ENCODE peak calls at places on chromosomes 6 and 20, in four cellular contexts. L, C, X and W are unnamed samples.

GRCh38 chr6:113694278-113695077 is 162.7 kb upstream of the MARCKS start:
- DNase-seq in L (no peak), C (peak), X (no peak), W (no peak)

GRCh38 chr6:17519120-17519519 is 81.0 kb upstream of the FAM8A1 start:
- DNase-seq in L (no peak), C (no peak), X (no peak), W (no peak)

GRCh38 chr6:39152247-39152646 is 37.3 kb upstream of the SAYSD1 start:
- DNase-seq in L (no peak), C (no peak), X (no peak), W (no peak)

GRCh38 chr6:150687508-150687907 is 87.8 kb downstream of the PLEKHG1 start:
- DNase-seq in L (no peak), C (peak), X (no peak), W (no peak)

GRCh38 chr6:147287869-147288271 is 83.7 kb downstream of the STXBP5 start:
- DNase-seq in L (peak), C (peak), X (no peak), W (no peak)

GRCh38 chr20:62396367-62397239 is 9.7 kb downstream of the RPS21 start:
- DNase-seq in L (no peak), C (no peak), X (no peak), W (no peak)

GRCh38 chr6:75113446-75113845 is 92.4 kb downstream of the COL12A1 start:
- DNase-seq in L (no peak), C (no peak), X (no peak), W (no peak)

GRCh38 chr20:62412194-62413024 is 5.3 kb upstream of the CABLES2 start:
- DNase-seq in L (no peak), C (no peak), X (no peak), W (no peak)

GRCh38 chr20:37365760-37366638 is 20.1 kb downstream of the SRC start:
- DNase-seq in L (no peak), C (no peak), X (peak), W (peak)

GRCh38 chr20:34546751-34547181 is 11.8 kb upstream of the MAP1LC3A start:
- DNase-seq in L (no peak), C (no peak), X (no peak), W (no peak)

GRCh38 chr20:10034717-10035571 is at the start of gene ANKEF1:
- DNase-seq in L (peak), C (peak), X (peak), W (peak)

GRCh38 chr6:112253842-112254816 is at the start of gene LAMA4:
- DNase-seq in L (peak), C (peak), X (no peak), W (peak)

GRCh38 chr6:80789912-80790635 is 683.6 kb downstream of the BCKDHB start:
- DNase-seq in L (no peak), C (peak), X (no peak), W (no peak)

GRCh38 chr6:144330588-144330987 is 45.5 kb downstream of the UTRN start:
- DNase-seq in L (peak), C (no peak), X (no peak), W (no peak)

GRCh38 chr6:65157025-65157424 is 550.0 kb downstream of the EYS start:
- DNase-seq in L (no peak), C (no peak), X (no peak), W (no peak)

GRCh38 chr6:487956-488355 is 96.4 kb downstream of the IRF4 start:
- DNase-seq in L (no peak), C (no peak), X (peak), W (no peak)

GRCh38 chr6:79385893-79386292 is 151.3 kb downstream of the LCA5 start:
- DNase-seq in L (no peak), C (no peak), X (no peak), W (no peak)

GRCh38 chr6:107400748-107401147 is 58.6 kb downstream of the PDSS2 start:
- DNase-seq in L (no peak), C (no peak), X (no peak), W (no peak)

GRCh38 chr6:107717781-107718180 is 106.3 kb downstream of the SCML4 start:
- DNase-seq in L (no peak), C (no peak), X (no peak), W (no peak)

GRCh38 chr20:58713801-58714339 is 21.3 kb downstream of the NPEPL1 start:
- DNase-seq in L (no peak), C (no peak), X (no peak), W (no peak)

GRCh38 chr6:18021166-18021850 is 33.9 kb upstream of the KIF13A start:
- DNase-seq in L (no peak), C (no peak), X (no peak), W (no peak)

GRCh38 chr6:24489470-24489869 is at the start of gene GPLD1:
- DNase-seq in L (no peak), C (no peak), X (no peak), W (no peak)

GRCh38 chr6:24489881-24490280 is 503 bp upstream of the GPLD1 start:
- DNase-seq in L (no peak), C (peak), X (no peak), W (peak)

GRCh38 chr6:24494726-24495515 is at the start of gene ALDH5A1:
- DNase-seq in L (peak), C (peak), X (peak), W (peak)

GRCh38 chr6:24493945-24494725 is 634 bp upstream of the ALDH5A1 start:
- DNase-seq in L (no peak), C (no peak), X (no peak), W (no peak)

GRCh38 chr6:24492475-24492874 is 2.3 kb upstream of the ALDH5A1 start:
- DNase-seq in L (peak), C (no peak), X (no peak), W (no peak)
- TF ChIP-seq CTCF in L (no peak), C (peak), X (peak), W (no peak)

GRCh38 chr20:55597526-55597925 is 407.8 kb downstream of the CBLN4 start:
- DNase-seq in L (no peak), C (no peak), X (no peak), W (no peak)

GRCh38 chr20:55592866-55593265 is 412.5 kb downstream of the CBLN4 start:
- DNase-seq in L (no peak), C (no peak), X (no peak), W (no peak)
- TF ChIP-seq CTCF in L (no peak), C (no peak), X (no peak), W (no peak)

GRCh38 chr6:52663935-52664184 is 7.1 kb upstream of the TMEM14A start:
- DNase-seq in L (no peak), C (no peak), X (no peak), W (no peak)
- TF ChIP-seq CTCF in L (no peak), C (no peak), X (peak), W (no peak)

DNA sequence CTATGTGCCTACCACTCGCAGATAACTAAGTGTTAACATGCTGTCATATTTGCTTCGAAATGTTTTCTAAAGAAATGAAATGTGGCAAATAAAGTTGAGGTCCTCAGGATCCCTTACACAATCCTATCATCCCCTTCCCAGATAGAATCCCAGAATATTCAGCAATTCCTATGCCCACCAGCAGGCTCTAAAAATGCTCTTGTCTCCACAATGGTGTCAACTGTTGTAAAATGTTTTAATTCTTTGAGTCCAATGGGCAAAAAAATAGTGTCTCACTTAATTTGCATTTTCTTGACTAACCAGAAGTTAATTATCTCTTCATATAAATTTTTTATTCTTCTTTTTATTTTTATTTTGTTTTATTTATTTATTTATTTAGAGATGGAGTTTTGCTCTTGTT is 103.9 kb upstream of the MAP7 start:
- DNase-seq in L (no peak), C (no peak), X (no peak), W (no peak)
- TF ChIP-seq CTCF in L (no peak), C (peak), X (no peak), W (no peak)

GRCh38 chr6:33424855-33425667 is 5.2 kb downstream of the SYNGAP1 start:
- DNase-seq in L (peak), C (no peak), X (no peak), W (no peak)
- TF ChIP-seq CTCF in L (no peak), C (no peak), X (no peak), W (no peak)

GRCh38 chr6:117459447-117459944 is 23.0 kb upstream of the DCBLD1 start:
- DNase-seq in L (no peak), C (no peak), X (no peak), W (no peak)

GRCh38 chr6:117467876-117468275 is 14.6 kb upstream of the DCBLD1 start:
- DNase-seq in L (no peak), C (no peak), X (no peak), W (no peak)

GRCh38 chr6:117465691-117466090 is 16.8 kb upstream of the DCBLD1 start:
- DNase-seq in L (no peak), C (no peak), X (no peak), W (no peak)

GRCh38 chr6:117469356-117469755 is 13.1 kb upstream of the DCBLD1 start:
- DNase-seq in L (no peak), C (no peak), X (no peak), W (peak)

DNA sequence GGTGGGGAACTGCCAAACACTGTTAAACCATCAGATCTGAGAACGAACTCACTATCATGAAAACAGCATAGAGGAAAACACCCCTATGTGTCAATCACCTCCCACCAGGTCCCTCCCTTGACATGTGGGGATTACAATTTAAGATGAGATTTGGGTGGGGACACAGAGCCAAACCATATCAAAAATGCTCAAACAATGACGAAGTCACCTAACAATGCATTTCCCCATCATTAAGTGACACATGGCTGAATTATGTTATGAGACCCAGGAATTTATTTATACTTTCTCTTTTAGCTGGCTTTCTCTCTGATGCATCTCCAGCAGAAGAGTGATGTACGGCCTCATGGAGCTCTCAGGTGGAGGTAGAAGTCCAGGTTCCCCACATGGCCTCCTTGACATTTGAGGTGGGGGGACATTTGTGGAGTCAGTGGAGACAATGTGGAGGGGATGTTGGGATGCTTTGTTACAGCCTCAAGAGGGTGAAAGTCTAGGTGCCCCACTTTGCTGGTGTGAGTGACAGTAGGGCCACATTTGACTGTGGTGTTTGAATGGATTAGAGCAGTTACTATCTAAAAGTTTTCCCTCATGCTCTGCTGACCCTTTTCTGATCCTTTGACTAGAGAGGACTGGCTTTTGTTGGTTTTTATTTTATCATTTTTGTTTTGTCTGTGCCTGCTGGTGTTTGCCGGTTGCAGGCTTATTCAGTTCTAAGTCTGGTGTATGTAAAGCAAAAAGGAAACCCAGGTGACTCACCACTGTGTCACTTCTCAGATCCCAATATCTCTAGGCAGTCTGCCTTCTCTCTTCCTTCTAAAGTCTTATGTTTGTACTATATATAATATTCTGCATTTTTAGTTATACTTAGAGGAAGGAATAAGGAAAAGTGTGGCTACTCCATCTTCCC is 18.5 kb upstream of the DCBLD1 start:
- DNase-seq in L (no peak), C (peak), X (no peak), W (no peak)
- TF ChIP-seq CTCF in L (no peak), C (no peak), X (no peak), W (no peak)

DNA sequence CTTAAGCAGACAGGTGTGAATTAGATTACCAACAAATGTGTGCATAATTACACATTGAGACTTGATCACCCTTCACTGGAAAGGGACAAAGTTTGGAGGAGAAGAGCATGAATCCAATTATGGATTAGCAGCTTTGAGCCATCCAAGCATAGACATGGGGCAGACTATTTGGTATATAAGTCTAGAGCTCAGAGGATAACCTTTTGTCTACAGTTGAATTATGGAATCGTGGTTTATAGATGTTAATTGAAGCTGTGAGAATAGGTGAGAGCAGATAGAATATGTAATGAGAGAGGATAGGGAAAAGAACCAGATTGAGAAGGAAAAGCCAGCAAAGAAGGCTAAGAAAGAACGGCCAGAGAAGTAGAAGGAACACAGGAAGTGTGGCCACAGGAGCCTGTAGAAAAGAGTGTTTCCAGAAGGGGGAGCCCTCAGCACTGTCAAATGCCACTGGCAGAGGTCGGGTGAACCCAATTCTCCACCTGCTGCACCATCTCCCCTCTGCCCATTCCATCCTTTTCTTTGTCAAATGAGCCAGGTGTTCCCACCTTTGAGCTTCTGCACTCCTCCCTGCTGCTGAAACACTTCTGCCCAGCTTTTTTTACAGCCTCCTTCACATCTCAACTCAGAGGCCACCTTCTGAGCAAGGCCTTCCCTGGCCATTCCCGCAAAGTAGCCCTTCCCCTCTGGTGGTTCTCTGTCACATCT is 7.3 kb downstream of the DNTTIP1 start:
- DNase-seq in L (peak), C (peak), X (peak), W (peak)
- TF ChIP-seq CTCF in L (peak), C (peak), X (peak), W (peak)